ENCODE peak calls at places on chromosomes 2 and 18, in nine cellular contexts. C, X, H, A, L, D, K, M and T are unnamed samples.

GRCh38 chr18:708096-708495 is 4.3 kb downstream of the ENOSF1 start:
- DNase-seq in C (no peak), X (no peak), H (no peak), A (no peak), L (no peak), D (no peak), K (no peak), M (no peak), T (no peak)

GRCh38 chr2:10008809-10009176 is 34.6 kb upstream of the KLF11 start:
- DNase-seq in C (no peak), X (no peak), H (no peak), A (no peak), L (no peak), D (no peak), K (no peak), M (no peak), T (no peak)

GRCh38 chr18:74375999-74376398 is 60.4 kb downstream of the C18orf63 start:
- DNase-seq in C (no peak), X (no peak), H (no peak), A (no peak), L (no peak), D (peak; percentile 25), K (no peak), M (no peak), T (no peak)

GRCh38 chr2:163670929-163671328 is 64.9 kb downstream of the FIGN start:
- DNase-seq in C (no peak), X (no peak), H (no peak), A (no peak), L (no peak), D (no peak), K (no peak), M (no peak), T (no peak)

GRCh38 chr2:142286618-142287017 is 155.8 kb upstream of the LRP1B start:
- DNase-seq in C (no peak), X (no peak), H (no peak), A (no peak), L (peak; percentile 18), D (no peak), K (no peak), M (no peak), T (no peak)

GRCh38 chr2:156883828-156884615 is 373.5 kb upstream of the GALNT5 start:
- DNase-seq in C (no peak), X (no peak), H (no peak), A (no peak), L (no peak), D (no peak), K (no peak), M (no peak), T (no peak)

GRCh38 chr2:185583058-185583816 is 155.4 kb upstream of the FSIP2 start:
- DNase-seq in C (no peak), X (no peak), H (no peak), A (no peak), L (no peak), D (no peak), K (no peak), M (no peak), T (peak; percentile 65)

GRCh38 chr2:225764346-225764745 is 364.8 kb downstream of the NYAP2 start:
- DNase-seq in C (no peak), X (no peak), H (no peak), A (no peak), L (no peak), D (no peak), K (no peak), M (no peak), T (no peak)

GRCh38 chr2:221500501-221501209 is 71.4 kb downstream of the EPHA4 start:
- DNase-seq in C (no peak), X (no peak), H (no peak), A (no peak), L (no peak), D (no peak), K (no peak), M (no peak), T (no peak)

GRCh38 chr2:176101216-176101845 is 1.7 kb downstream of the HOXD12 start:
- DNase-seq in C (no peak), X (no peak), H (no peak), A (no peak), L (no peak), D (no peak), K (no peak), M (no peak), T (no peak)

GRCh38 chr2:8851811-8852560 is 14.6 kb upstream of the KIDINS220 start:
- DNase-seq in C (no peak), X (no peak), H (no peak), A (no peak), L (peak; percentile 25), D (no peak), K (no peak), M (no peak), T (no peak)

GRCh38 chr2:70528921-70529320 is 24.7 kb downstream of the TGFA start:
- DNase-seq in C (no peak), X (no peak), H (no peak), A (no peak), L (no peak), D (no peak), K (no peak), M (no peak), T (no peak)

GRCh38 chr2:174925046-174925784 is 80.0 kb downstream of the CHN1 start:
- DNase-seq in C (no peak), X (no peak), H (no peak), A (no peak), L (no peak), D (no peak), K (no peak), M (no peak), T (no peak)

GRCh38 chr2:10408649-10409579 is 39.2 kb downstream of the ODC1 start:
- DNase-seq in C (peak; percentile 70), X (peak; percentile 83), H (no peak), A (no peak), L (peak; percentile 86), D (peak; percentile 87), K (peak; percentile 85), M (peak; percentile 80), T (peak; percentile 66)

GRCh38 chr2:88307817-88308216 is 137.7 kb downstream of the THNSL2 start:
- DNase-seq in C (no peak), X (no peak), H (no peak), A (no peak), L (no peak), D (no peak), K (no peak), M (no peak), T (peak; percentile 2)

GRCh38 chr2:148524519-148524919 is 120.0 kb upstream of the EPC2 start:
- DNase-seq in C (no peak), X (peak; percentile 81), H (no peak), A (no peak), L (no peak), D (no peak), K (no peak), M (no peak), T (no peak)

GRCh38 chr2:213216461-213216860 is 65.0 kb upstream of the IKZF2 start:
- DNase-seq in C (no peak), X (no peak), H (no peak), A (no peak), L (no peak), D (no peak), K (no peak), M (no peak), T (no peak)

DNA sequence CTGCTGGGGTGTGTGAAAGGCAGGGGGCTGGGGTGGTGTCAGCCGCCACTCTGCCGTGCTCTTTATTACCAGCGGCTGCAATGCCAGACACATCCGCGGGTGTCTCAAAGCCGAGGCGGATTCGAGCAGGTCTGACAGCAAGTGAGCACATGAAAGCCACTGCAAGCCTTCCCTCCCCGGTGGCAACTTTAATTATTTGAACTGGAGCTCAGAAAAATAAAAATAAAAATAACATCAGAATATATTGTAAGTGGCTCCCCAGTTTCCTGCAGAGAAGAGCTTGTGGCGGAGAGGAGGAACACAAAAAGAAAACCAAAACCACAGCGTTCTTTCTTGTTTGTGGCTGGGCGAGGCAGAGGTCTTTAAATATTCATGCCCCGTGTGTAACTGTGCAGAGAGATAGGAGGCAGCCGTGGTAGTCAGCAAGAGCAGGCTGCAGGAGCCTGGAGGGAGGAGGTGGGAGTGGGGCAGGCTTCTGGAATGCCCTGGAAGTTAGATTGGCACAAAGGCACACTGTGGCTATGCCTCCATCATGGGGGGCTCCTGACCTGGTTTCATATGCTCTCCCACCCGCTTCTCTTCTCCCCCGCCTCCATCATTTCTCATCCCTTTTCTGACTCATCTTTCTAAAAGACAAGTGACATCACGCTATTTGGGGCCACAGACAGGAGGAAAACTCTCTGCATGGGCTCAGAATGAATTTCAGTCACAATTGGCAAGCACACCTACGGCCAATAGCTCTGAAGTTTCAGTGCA is 199.8 kb downstream of the CLIP4 start:
- DNase-seq in C (no peak), X (peak; percentile 64), H (no peak), A (no peak), L (peak; percentile 46), D (peak; percentile 32), K (no peak), M (no peak), T (no peak)
- TF ChIP-seq CTCF in C (no peak), X (no peak), H (no peak), A (peak; percentile 36), L (no peak), D (no peak), K (peak; percentile 16), M (no peak), T (no peak)

GRCh38 chr2:111028720-111029119 is 92.0 kb upstream of the BCL2L11 start:
- DNase-seq in C (no peak), X (no peak), H (no peak), A (no peak), L (no peak), D (no peak), K (no peak), M (no peak), T (no peak)
- TF ChIP-seq CTCF in C (no peak), X (no peak), H (no peak), A (no peak), L (no peak), D (no peak), K (no peak), M (no peak), T (no peak)

DNA sequence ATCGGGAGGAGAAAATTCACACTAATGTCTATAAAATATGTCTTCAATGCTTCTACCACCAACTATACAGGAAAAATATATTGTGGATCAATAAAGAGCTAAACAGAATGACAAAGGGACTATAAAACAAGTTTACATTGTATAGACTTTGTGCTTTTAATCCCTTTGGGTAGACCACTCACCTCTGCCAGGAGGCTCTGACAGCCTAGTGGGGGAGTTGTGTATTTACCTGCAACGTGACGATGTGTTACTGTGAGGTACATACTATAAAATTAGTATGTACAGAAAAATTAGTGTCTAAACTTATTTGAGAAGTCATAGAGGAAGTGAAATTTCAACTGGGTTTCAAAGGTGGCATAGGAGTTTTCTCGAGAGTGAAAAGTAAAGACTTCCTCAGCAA is 243.3 kb upstream of the REG3G start:
- DNase-seq in C (no peak), X (no peak), H (no peak), A (no peak), L (no peak), D (no peak), K (no peak), M (no peak), T (no peak)
- TF ChIP-seq CTCF in C (no peak), X (no peak), H (no peak), A (no peak), L (no peak), D (no peak), K (peak; percentile 38), M (no peak), T (peak; percentile 10)

DNA sequence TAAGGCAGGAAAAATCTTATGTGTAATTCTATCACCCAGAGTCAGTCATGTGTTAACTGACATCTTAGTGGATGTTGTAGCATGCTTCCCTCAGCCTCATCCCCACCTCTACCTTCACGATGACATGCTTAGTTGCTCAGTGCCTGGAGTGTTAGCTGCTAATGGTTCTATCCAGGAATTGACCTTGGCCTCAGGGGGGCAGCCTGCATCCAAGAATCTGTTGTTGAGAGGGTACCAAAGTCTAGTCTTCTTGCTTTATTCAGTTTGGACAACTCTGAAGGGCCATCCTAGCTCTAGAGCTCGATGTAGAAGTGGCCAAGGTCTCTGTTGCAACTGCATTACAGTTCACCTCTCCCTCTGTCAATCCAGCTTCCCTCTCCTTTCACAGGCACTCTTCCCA is 61.2 kb downstream of the ACYP2 start:
- DNase-seq in C (no peak), X (no peak), H (no peak), A (no peak), L (peak; percentile 36), D (peak; percentile 53), K (no peak), M (peak; percentile 61), T (peak; percentile 9)
- TF ChIP-seq CTCF in C (no peak), X (no peak), H (no peak), A (peak; percentile 79), L (peak; percentile 39), D (peak; percentile 48), K (peak; percentile 42), M (no peak), T (peak; percentile 56)